ENCODE peak calls at places on chromosomes 4 and X, in five cellular contexts. U is breast epithelium, N is esophagus muscularis mucosa, F is endothelial cell of umbilical vein, Y is suprapubic skin. K is an unnamed sample.

GRCh38 chrX:103793541-103793932 is 16.9 kb downstream of the PLP1 start:
- DNase-seq in U (no peak), N (no peak), F (no peak), Y (no peak), K (no peak)

GRCh38 chrX:38437093-38437492 is 84.7 kb downstream of the OTC start:
- DNase-seq in U (no peak), N (no peak), F (no peak), Y (no peak), K (no peak)

GRCh38 chr4:176002007-176002623 is 63.5 kb upstream of the WDR17 start:
- DNase-seq in U (no peak), N (no peak), F (peak; percentile 5), Y (peak; percentile 60), K (no peak)

GRCh38 chr4:81632581-81633247 is 161.0 kb upstream of the RASGEF1B start:
- DNase-seq in U (no peak), N (no peak), F (no peak), Y (no peak), K (no peak)

GRCh38 chr4:142645478-142646108 is 200.5 kb downstream of the INPP4B start:
- DNase-seq in U (no peak), N (no peak), F (peak; percentile 78), Y (no peak), K (no peak)

GRCh38 chrX:13752646-13753045 is 18.1 kb downstream of the OFD1 start:
- DNase-seq in U (no peak), N (no peak), F (no peak), Y (no peak), K (no peak)

GRCh38 chrX:75229774-75230173 is 44.1 kb upstream of the UPRT start:
- DNase-seq in U (no peak), N (no peak), F (no peak), Y (no peak), K (peak; percentile 29)

GRCh38 chr4:25654031-25654970 is 1.4 kb upstream of the SLC34A2 start:
- DNase-seq in U (no peak), N (no peak), F (no peak), Y (no peak), K (no peak)

GRCh38 chr4:118417325-118417724 is 64.5 kb upstream of the PRSS12 start:
- DNase-seq in U (no peak), N (no peak), F (no peak), Y (no peak), K (no peak)

GRCh38 chr4:37953620-37954325 is 6.4 kb upstream of the PTTG2 start:
- DNase-seq in U (no peak), N (no peak), F (no peak), Y (no peak), K (no peak)

GRCh38 chrX:71098302-71098701 is 2.7 kb downstream of the FOXO4 start:
- DNase-seq in U (no peak), N (no peak), F (peak; percentile 53), Y (peak; percentile 75), K (no peak)

GRCh38 chrX:51853251-51853650 is 40.2 kb upstream of the MAGED1 start:
- DNase-seq in U (no peak), N (no peak), F (no peak), Y (no peak), K (no peak)

GRCh38 chrX:77014655-77015377 is 432.4 kb upstream of the FGF16 start:
- DNase-seq in U (no peak), N (no peak), F (no peak), Y (no peak), K (no peak)

GRCh38 chr4:174490356-174490969 is 31.8 kb downstream of the HPGD start:
- DNase-seq in U (no peak), N (no peak), F (peak; percentile 21), Y (no peak), K (no peak)

GRCh38 chrX:8688776-8689175 is 43.2 kb downstream of the ANOS1 start:
- DNase-seq in U (no peak), N (no peak), F (no peak), Y (no peak), K (no peak)

GRCh38 chr4:3461515-3462291 is 1.4 kb upstream of the DOK7 start:
- DNase-seq in U (peak; percentile 91), N (no peak), F (peak; percentile 12), Y (no peak), K (no peak)
- TF ChIP-seq POLR2A in U (no peak), N (no peak), F (no peak), Y (no peak), K (no peak)

GRCh38 chr4:3036131-3036952 is 38.0 kb downstream of the HTT-AS start:
- DNase-seq in U (no peak), N (no peak), F (no peak), Y (no peak), K (no peak)
- TF ChIP-seq POLR2AphosphoS5 in U (no peak), N (no peak), F (no peak), Y (no peak), K (no peak)

GRCh38 chrX:154526901-154527675 is 11.1 kb upstream of the FAM3A start:
- DNase-seq in U (peak; percentile 75), N (no peak), F (peak; percentile 71), Y (peak; percentile 87), K (no peak)
- TF ChIP-seq POLR2A in U (no peak), N (no peak), F (no peak), Y (no peak), K (no peak)

GRCh38 chr4:885353-885752 is 46.8 kb downstream of the GAK start:
- DNase-seq in U (no peak), N (no peak), F (no peak), Y (no peak), K (no peak)

GRCh38 chr4:884259-884658 is 47.9 kb downstream of the GAK start:
- DNase-seq in U (no peak), N (no peak), F (no peak), Y (no peak), K (no peak)

GRCh38 chr4:888029-888428 is 44.1 kb downstream of the GAK start:
- DNase-seq in U (no peak), N (no peak), F (no peak), Y (no peak), K (no peak)

GRCh38 chr4:887034-887763 is 44.9 kb downstream of the GAK start:
- DNase-seq in U (no peak), N (no peak), F (no peak), Y (no peak), K (no peak)

GRCh38 chr4:886244-886643 is 45.9 kb downstream of the GAK start:
- DNase-seq in U (no peak), N (no peak), F (no peak), Y (no peak), K (no peak)
- TF ChIP-seq POLR2AphosphoS5 in U (no peak), N (no peak), F (no peak), Y (no peak), K (no peak)

GRCh38 chr4:124711469-124712416 is 789 bp downstream of the ANKRD50 start:
- DNase-seq in U (peak; percentile 61), N (no peak), F (peak; percentile 77), Y (peak; percentile 79), K (no peak)
- TF ChIP-seq POLR2A in U (no peak), N (no peak), F (peak; percentile 81), Y (no peak), K (no peak)

DNA sequence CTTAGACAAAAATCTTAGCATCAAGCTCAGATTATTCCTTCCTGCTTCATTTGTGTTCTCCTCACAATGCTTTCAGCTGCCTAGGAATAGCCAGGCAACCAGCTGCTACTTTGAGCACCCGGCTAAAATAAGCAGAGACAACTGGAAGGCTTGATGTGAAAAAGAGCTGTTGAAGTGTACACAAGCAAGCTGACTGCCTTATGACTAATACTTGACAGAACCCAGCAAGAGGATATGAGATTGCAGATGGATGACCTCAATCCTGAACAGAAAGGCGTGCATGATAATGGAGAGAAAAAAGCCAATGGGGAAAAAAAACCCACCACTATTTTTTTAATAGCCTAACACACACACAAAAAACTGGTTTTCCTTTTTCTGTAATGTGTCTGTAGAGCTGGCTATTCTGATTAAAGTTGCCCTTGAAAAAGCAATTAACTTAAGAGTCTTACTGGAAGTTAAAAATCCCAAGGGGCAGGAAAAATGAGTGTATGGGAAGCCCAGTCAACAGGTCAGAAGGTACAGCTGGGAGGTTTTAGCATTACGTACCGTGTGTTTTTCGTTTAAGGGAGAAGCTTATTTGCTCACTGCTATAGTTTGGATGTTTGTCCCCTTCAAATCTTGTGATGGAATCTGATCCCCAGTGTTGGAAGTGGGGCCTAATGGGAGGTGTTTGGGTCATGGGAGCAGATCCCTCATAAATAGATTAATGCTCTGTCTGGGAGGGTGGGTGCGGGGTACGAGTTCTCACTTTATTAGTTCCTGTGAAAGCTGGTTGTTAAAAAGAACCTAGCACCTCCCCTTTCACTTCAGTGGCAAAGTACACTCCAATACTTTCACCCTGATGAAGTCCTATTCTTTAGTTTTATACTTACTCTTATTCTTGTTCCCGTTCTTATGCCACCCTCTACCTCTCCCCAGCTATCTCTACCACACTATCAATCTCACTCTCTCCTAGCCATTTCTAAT is 37.1 kb upstream of the HERC6 start:
- DNase-seq in U (no peak), N (no peak), F (peak; percentile 91), Y (no peak), K (no peak)
- TF ChIP-seq POLR2AphosphoS5 in U (no peak), N (peak; percentile 57), F (peak; percentile 60), Y (no peak), K (peak; percentile 86)

GRCh38 chrX:49172280-49172780 is 632 bp downstream of the PLP2 start:
- DNase-seq in U (no peak), N (no peak), F (peak; percentile 21), Y (peak; percentile 85), K (no peak)
- TF ChIP-seq POLR2A in U (no peak), N (no peak), F (peak; percentile 8), Y (no peak), K (no peak)

DNA sequence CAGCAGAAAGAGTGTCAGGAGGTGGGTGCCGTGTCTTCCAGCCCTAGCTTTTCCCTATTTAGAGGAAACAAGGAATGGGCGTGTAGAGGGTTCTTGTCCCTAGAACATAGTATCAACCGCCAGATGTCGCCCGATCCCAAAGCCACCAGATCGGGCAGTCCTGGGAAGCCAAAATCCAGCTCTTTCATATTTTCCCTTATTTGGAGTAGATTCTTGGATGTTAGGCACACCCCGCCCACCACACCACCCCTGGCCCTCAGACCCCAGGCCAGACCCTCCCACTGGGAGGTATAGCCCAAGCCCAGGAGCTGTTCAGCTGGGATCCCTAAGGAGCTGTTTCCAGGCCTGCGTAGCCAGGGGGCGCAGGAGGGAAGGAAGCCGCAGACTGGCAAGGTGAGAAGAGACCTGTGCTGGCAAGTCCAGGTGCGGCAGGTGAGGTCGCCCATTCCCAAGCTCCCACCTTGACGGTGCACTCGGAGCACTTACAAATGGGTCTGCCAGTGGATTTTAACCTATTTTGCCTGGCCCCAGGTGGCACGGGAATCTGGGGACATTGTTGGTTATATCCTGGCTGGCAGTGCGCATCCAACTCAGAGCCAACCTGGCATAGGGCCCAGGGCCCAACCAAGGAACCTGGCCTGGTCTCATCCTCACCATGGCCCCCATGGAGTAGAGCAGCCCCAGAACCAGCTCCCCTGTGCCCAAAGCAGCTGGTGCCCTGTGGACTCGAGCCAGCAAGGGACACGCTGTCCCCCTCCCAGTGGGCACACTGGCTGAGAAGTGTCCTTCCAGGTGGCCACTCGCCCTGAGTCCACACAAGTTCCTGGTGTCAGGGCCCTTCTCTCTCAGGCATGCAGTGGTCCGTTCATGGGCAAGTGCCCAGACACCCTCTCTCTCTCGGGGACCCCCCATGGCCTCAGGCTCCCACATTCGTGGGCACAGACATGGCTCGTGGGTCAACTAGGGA is 811 bp downstream of the FLNA start:
- DNase-seq in U (peak; percentile 74), N (no peak), F (peak; percentile 70), Y (no peak), K (no peak)
- TF ChIP-seq POLR2AphosphoS5 in U (no peak), N (no peak), F (no peak), Y (no peak), K (peak; percentile 69)

GRCh38 chr4:76658231-76659102 is 223.4 kb downstream of the SHROOM3 start:
- DNase-seq in U (no peak), N (no peak), F (peak; percentile 79), Y (no peak), K (no peak)
- TF ChIP-seq POLR2A in U (no peak), N (no peak), F (peak; percentile 39), Y (no peak), K (no peak)